ENCODE peak calls at places on chromosomes 11 and 22, in four cellular contexts. One of them, this sample, is unnamed.
A peak's percentile ranks its signal among the peaks of the same experiment; 100 is the strongest.

GRCh38 chr11:641806-642370 is 4.8 kb downstream of the DRD4 start:
- DNase-seq in H1: no peak
- DNase-seq in HepG2: no peak
- DNase-seq in GM12878: no peak
- DNase-seq in this sample: no peak

GRCh38 chr11:3959015-3959917 is 103.8 kb downstream of the STIM1 start:
- DNase-seq in GM12878: no peak
- DNase-seq in HepG2: peak; percentile 86
- DNase-seq in H1: no peak
- DNase-seq in this sample: peak; percentile 51

GRCh38 chr11:120651836-120652235 is 140.3 kb downstream of the GRIK4 start:
- DNase-seq in HepG2: no peak
- DNase-seq in GM12878: no peak
- DNase-seq in H1: no peak
- DNase-seq in this sample: no peak

GRCh38 chr11:113675565-113675964 is 30.5 kb downstream of the TMPRSS5 start:
- DNase-seq in GM12878: no peak
- DNase-seq in HepG2: no peak
- DNase-seq in H1: no peak
- DNase-seq in this sample: no peak

GRCh38 chr11:62504158-62504973 is 42.2 kb downstream of the AHNAK start:
- DNase-seq in HepG2: no peak
- DNase-seq in GM12878: no peak
- DNase-seq in H1: no peak
- DNase-seq in this sample: no peak

GRCh38 chr11:30489076-30489475 is 97.1 kb downstream of the MPPED2 start:
- DNase-seq in HepG2: no peak
- DNase-seq in H1: no peak
- DNase-seq in GM12878: no peak
- DNase-seq in this sample: no peak

GRCh38 chr11:47373876-47374820 is 4.2 kb downstream of the SPI1 start:
- DNase-seq in H1: peak; percentile 49
- DNase-seq in GM12878: no peak
- DNase-seq in HepG2: peak; percentile 60
- DNase-seq in this sample: peak; percentile 83

GRCh38 chr11:118448294-118448693 is 12.0 kb downstream of the KMT2A start:
- DNase-seq in H1: no peak
- DNase-seq in HepG2: no peak
- DNase-seq in GM12878: peak; percentile 67
- DNase-seq in this sample: no peak

GRCh38 chr11:76232026-76232665 is 25.8 kb upstream of the WNT11 start:
- DNase-seq in GM12878: peak; percentile 17
- DNase-seq in H1: no peak
- DNase-seq in HepG2: no peak
- DNase-seq in this sample: no peak

GRCh38 chr11:67316882-67317364 is 13.6 kb downstream of the SSH3 start:
- DNase-seq in HepG2: no peak
- DNase-seq in GM12878: no peak
- DNase-seq in H1: no peak
- DNase-seq in this sample: no peak

GRCh38 chr22:36554101-36554500 is 25.1 kb upstream of the EIF3D start:
- DNase-seq in GM12878: no peak
- DNase-seq in H1: no peak
- DNase-seq in HepG2: no peak
- DNase-seq in this sample: no peak

DNA sequence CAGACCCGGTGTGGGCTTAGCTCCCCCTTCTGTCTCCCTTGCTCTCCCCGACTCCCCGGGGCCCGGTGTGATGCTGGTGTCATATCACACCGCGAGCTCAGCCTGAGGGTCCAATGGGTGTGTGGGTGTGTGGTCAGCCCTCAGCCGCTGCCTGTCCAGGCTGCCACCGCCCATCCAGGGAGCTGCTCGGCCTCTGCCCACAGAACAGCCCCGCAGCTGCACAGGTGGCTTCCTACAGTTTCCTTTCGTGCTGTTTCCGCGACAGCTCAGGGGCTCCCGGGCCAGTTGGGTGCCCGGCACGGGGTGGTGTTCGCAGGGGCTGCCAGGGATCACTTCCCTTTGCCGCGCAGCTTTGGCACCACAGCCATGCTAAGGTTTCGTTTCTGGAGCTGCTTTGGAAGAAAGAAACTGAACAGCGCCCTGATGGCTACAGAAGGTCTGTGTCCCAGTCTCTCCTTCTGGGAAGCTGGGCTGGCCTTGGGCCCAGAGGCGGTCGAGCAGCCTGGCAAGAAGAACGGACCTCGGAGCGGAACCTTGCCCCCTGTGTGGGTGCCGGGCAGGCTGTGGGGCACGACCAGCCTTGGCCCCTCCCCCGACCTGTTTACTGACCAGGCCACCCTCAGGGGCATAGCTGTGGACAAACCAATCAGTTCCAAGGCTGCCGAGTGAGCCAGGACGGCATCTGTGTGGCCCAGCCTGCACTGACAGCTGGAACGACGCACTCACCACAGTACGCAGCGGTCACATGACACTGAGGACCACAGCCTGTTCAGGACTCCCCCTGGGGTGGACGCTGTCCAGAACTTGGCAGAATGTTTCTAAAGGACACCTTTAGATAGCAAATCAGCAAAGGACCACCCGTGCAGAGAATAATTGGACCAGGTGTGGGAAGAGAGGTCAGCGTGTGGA is 7.0 kb downstream of the PIM3 start:
- DNase-seq in HepG2: peak; percentile 70
- DNase-seq in H1: no peak
- DNase-seq in GM12878: no peak
- DNase-seq in this sample: no peak
- TF ChIP-seq CBX5 in HepG2: no peak
- TF ChIP-seq CBX5 in H1: no peak
- TF ChIP-seq CBX5 in GM12878: no peak
- TF ChIP-seq CBX5 in this sample: no peak

GRCh38 chr11:27870985-27871485 is 170.8 kb upstream of the BDNF start:
- DNase-seq in H1: no peak
- DNase-seq in GM12878: no peak
- DNase-seq in HepG2: no peak
- DNase-seq in this sample: no peak
- TF ChIP-seq EZH2 in H1: no peak
- TF ChIP-seq EZH2 in GM12878: no peak
- TF ChIP-seq EZH2 in HepG2: no peak
- TF ChIP-seq EZH2 in this sample: no peak

DNA sequence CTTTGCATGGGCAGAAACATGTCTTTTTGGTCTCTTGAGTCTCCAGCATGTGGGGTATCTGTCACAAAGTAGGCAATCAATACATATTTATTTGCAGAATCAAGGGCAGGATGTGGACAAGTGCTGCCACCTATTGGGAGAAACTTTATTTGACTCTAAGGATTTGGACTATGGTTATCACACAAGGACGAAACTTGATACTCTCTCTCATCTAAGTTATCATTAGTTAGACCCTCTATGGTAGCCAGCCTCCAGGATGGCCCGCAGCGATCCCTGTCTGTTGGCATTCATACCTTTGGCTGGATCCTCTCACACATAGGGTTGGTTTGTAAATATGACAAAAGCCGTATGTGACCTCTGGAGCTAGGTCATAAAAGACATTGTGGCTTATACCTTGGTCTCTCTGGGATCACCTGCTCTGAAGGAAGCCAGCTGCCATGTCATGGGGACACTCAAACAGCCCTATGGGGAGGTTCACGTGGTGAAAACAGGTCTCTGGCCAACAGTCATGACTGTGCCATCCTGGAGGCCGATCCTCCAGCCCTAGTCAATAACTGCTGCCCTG is 1.1 kb upstream of the FBXO7 start:
- DNase-seq in GM12878: peak; percentile 34
- DNase-seq in HepG2: peak; percentile 76
- DNase-seq in H1: no peak
- DNase-seq in this sample: peak; percentile 65
- TF ChIP-seq CBX5 in GM12878: no peak
- TF ChIP-seq CBX5 in HepG2: peak; percentile 20
- TF ChIP-seq CBX5 in H1: no peak
- TF ChIP-seq CBX5 in this sample: no peak

GRCh38 chr11:69834811-69835800 is 15.9 kb upstream of the FGF3 start:
- DNase-seq in GM12878: no peak
- DNase-seq in H1: no peak
- DNase-seq in HepG2: no peak
- DNase-seq in this sample: no peak

GRCh38 chr11:69836401-69836800 is 17.2 kb upstream of the FGF3 start:
- DNase-seq in GM12878: no peak
- DNase-seq in HepG2: no peak
- DNase-seq in H1: no peak
- DNase-seq in this sample: no peak

GRCh38 chr11:69840371-69841169 is 21.4 kb upstream of the FGF3 start:
- DNase-seq in GM12878: no peak
- DNase-seq in H1: no peak
- DNase-seq in HepG2: no peak
- DNase-seq in this sample: no peak

GRCh38 chr11:69839516-69839915 is 20.3 kb upstream of the FGF3 start:
- DNase-seq in HepG2: no peak
- DNase-seq in GM12878: no peak
- DNase-seq in H1: no peak
- DNase-seq in this sample: no peak

DNA sequence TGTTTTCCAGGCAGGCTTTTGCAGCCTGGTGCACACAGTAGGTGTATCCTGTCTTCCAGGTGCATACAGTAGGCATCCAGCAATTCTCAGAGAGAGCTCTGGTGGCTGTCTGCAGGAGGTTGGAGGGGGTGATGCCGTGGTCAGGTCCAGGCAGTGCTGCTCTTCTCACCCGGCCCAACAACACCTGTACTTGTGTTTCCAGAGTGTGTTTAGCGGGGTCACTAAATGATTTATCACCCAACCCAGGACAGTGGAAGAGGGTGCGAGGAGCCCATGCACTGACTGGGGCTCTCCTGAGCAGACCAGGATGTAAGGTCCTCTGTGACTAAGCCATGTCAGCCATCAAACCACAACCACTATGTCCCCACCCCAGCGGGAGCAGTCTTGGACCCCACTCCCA is 18.6 kb upstream of the FGF3 start:
- DNase-seq in HepG2: no peak
- DNase-seq in GM12878: no peak
- DNase-seq in H1: no peak
- DNase-seq in this sample: no peak
- TF ChIP-seq EZH2 in HepG2: no peak
- TF ChIP-seq EZH2 in GM12878: no peak
- TF ChIP-seq EZH2 in H1: no peak
- TF ChIP-seq EZH2 in this sample: no peak

GRCh38 chr11:128467041-128467440 is 120.3 kb downstream of the ETS1 start:
- DNase-seq in HepG2: no peak
- DNase-seq in GM12878: no peak
- DNase-seq in H1: no peak
- DNase-seq in this sample: no peak

GRCh38 chr11:128465531-128465930 is 121.8 kb downstream of the ETS1 start:
- DNase-seq in H1: no peak
- DNase-seq in GM12878: no peak
- DNase-seq in HepG2: no peak
- DNase-seq in this sample: no peak

GRCh38 chr11:128467610-128468041 is 119.7 kb downstream of the ETS1 start:
- DNase-seq in GM12878: no peak
- DNase-seq in HepG2: peak; percentile 74
- DNase-seq in H1: peak; percentile 15
- DNase-seq in this sample: no peak

GRCh38 chr11:128464878-128465277 is 122.5 kb downstream of the ETS1 start:
- DNase-seq in GM12878: no peak
- DNase-seq in HepG2: no peak
- DNase-seq in H1: no peak
- DNase-seq in this sample: no peak

GRCh38 chr11:128465946-128466688 is 121.2 kb downstream of the ETS1 start:
- DNase-seq in GM12878: no peak
- DNase-seq in HepG2: no peak
- DNase-seq in H1: no peak
- DNase-seq in this sample: no peak
- TF ChIP-seq CBX5 in GM12878: no peak
- TF ChIP-seq CBX5 in HepG2: no peak
- TF ChIP-seq CBX5 in H1: no peak
- TF ChIP-seq CBX5 in this sample: no peak

DNA sequence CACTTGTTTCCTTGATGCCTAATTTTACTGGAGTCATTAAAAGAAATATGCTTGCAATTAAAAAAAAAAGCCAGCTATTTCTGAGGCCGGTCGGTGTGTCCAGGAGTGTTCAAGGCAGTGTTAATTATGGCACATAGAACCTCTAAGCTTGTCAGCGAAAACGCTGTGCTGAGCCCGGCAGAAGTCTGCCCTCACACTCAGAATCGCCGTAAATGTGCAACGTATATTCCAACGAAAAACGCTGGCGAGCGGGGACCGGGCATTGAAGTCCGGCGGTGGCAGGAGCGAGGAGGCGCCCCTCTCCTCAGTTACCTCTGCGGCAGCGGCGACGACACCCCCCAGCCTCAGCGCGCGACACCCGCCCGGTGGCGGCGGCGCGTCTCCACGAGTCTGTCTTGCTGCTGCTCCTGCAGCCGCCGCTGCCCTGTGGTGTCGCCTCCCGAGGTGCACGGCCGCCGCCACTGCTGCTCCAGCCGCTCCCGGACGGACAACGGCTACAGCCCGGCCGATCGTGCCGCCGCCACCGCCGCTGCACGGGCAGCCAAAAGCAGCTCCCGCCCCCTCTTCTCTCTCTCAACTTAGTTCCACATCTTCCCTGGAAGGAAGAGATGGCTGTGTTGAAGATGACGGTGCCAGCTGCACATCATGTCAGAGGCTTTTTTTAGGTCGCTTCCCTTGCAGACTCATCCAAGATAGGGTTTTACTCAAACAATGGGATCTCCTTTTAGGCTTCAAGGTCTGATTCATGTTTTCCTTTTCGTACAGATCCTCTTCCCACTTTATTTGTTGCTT is 56.0 kb downstream of the JAM3 start:
- DNase-seq in GM12878: no peak
- DNase-seq in HepG2: no peak
- DNase-seq in H1: no peak
- DNase-seq in this sample: no peak
- TF ChIP-seq EZH2 in GM12878: no peak
- TF ChIP-seq EZH2 in HepG2: no peak
- TF ChIP-seq EZH2 in H1: no peak
- TF ChIP-seq EZH2 in this sample: no peak

GRCh38 chr11:10973416-10973815 is 115.6 kb upstream of the ZBED5 start:
- DNase-seq in GM12878: no peak
- DNase-seq in H1: no peak
- DNase-seq in HepG2: no peak
- DNase-seq in this sample: no peak

GRCh38 chr11:10979529-10979928 is 121.7 kb upstream of the ZBED5 start:
- DNase-seq in H1: no peak
- DNase-seq in HepG2: no peak
- DNase-seq in GM12878: no peak
- DNase-seq in this sample: no peak

GRCh38 chr11:10969387-10969786 is 111.5 kb upstream of the ZBED5 start:
- DNase-seq in GM12878: no peak
- DNase-seq in HepG2: no peak
- DNase-seq in H1: no peak
- DNase-seq in this sample: no peak

GRCh38 chr11:10978189-10978588 is 120.3 kb upstream of the ZBED5 start:
- DNase-seq in GM12878: no peak
- DNase-seq in HepG2: no peak
- DNase-seq in H1: no peak
- DNase-seq in this sample: no peak

GRCh38 chr11:10975287-10975721 is 117.5 kb upstream of the ZBED5 start:
- DNase-seq in H1: no peak
- DNase-seq in GM12878: no peak
- DNase-seq in HepG2: no peak
- DNase-seq in this sample: no peak
- TF ChIP-seq CBX5 in H1: no peak
- TF ChIP-seq CBX5 in GM12878: no peak
- TF ChIP-seq CBX5 in HepG2: no peak
- TF ChIP-seq CBX5 in this sample: no peak